ENCODE peak calls at places on chromosomes 11 and 22, in six cellular contexts. Y is HCT116, X is vagina, H is sigmoid colon, B is H1, I is suprapubic skin. J is an unnamed sample.

GRCh38 chr22:42364641-42365336 is 67.4 kb downstream of the NFAM1 start:
- DNase-seq in Y (no peak), X (no peak), H (peak), B (no peak), I (no peak), J (no peak)

GRCh38 chr11:19683141-19683805 is 29.4 kb upstream of the NAV2 start:
- DNase-seq in Y (no peak), X (no peak), H (peak), B (no peak), I (peak), J (no peak)

GRCh38 chr22:23408321-23408720 is 171.8 kb downstream of the IGLL1 start:
- DNase-seq in Y (no peak), X (no peak), H (no peak), B (no peak), I (no peak), J (no peak)

GRCh38 chr11:14413307-14414072 is 54.5 kb upstream of the RRAS2 start:
- DNase-seq in Y (no peak), X (no peak), H (peak), B (peak), I (peak), J (no peak)

GRCh38 chr22:45200230-45200629 is 36.5 kb downstream of the NUP50 start:
- DNase-seq in Y (no peak), X (peak), H (peak), B (no peak), I (no peak), J (no peak)

GRCh38 chr11:104146421-104146820 is 17.5 kb downstream of the PDGFD start:
- DNase-seq in Y (no peak), X (no peak), H (no peak), B (no peak), I (no peak), J (no peak)

GRCh38 chr11:71060358-71060757 is 192.0 kb downstream of the SHANK2 start:
- DNase-seq in Y (no peak), X (no peak), H (no peak), B (no peak), I (no peak), J (no peak)

GRCh38 chr11:114197799-114198500 is 98.2 kb upstream of the NNMT start:
- DNase-seq in Y (no peak), X (no peak), H (peak), B (no peak), I (no peak), J (peak)

GRCh38 chr11:13135385-13136271 is 126.5 kb downstream of the RASSF10 start:
- DNase-seq in Y (no peak), X (no peak), H (no peak), B (no peak), I (no peak), J (no peak)

GRCh38 chr11:105151936-105152554 is 12.5 kb upstream of the CARD18 start:
- DNase-seq in Y (no peak), X (no peak), H (no peak), B (no peak), I (no peak), J (no peak)

GRCh38 chr11:101914349-101914736 is 467 bp upstream of the CEP126 start:
- DNase-seq in Y (no peak), X (no peak), H (no peak), B (no peak), I (no peak), J (no peak)

GRCh38 chr11:14537134-14537599 is 17.0 kb upstream of the PSMA1 start:
- DNase-seq in Y (no peak), X (no peak), H (no peak), B (no peak), I (no peak), J (no peak)

GRCh38 chr11:109138200-109138599 is 283.8 kb upstream of the C11orf87 start:
- DNase-seq in Y (no peak), X (no peak), H (no peak), B (no peak), I (no peak), J (no peak)

GRCh38 chr11:95138448-95138847 is 48.8 kb downstream of the ENDOD1 start:
- DNase-seq in Y (no peak), X (no peak), H (no peak), B (no peak), I (no peak), J (no peak)

GRCh38 chr11:46390331-46391171 is 1.0 kb downstream of the CHRM4 start:
- DNase-seq in Y (no peak), X (no peak), H (peak), B (no peak), I (no peak), J (no peak)

GRCh38 chr11:34986883-34987525 is 70.6 kb downstream of the PDHX start:
- DNase-seq in Y (no peak), X (no peak), H (no peak), B (no peak), I (no peak), J (no peak)

GRCh38 chr22:28442951-28443876 is 236.4 kb downstream of the TTC28 start:
- DNase-seq in Y (no peak), X (no peak), H (peak), B (peak), I (no peak), J (peak)

GRCh38 chr11:69992943-69993694 is 85.0 kb upstream of the ANO1 start:
- DNase-seq in Y (no peak), X (no peak), H (no peak), B (no peak), I (no peak), J (peak)

GRCh38 chr11:93936416-93936815 is 84.7 kb upstream of the HEPHL1 start:
- DNase-seq in Y (no peak), X (no peak), H (no peak), B (no peak), I (no peak), J (no peak)

GRCh38 chr22:46029574-46030200 is 52.7 kb upstream of the WNT7B start:
- DNase-seq in Y (no peak), X (no peak), H (peak), B (no peak), I (peak), J (no peak)

GRCh38 chr22:30910358-30910757 is 58.2 kb downstream of the MORC2 start:
- DNase-seq in Y (no peak), X (no peak), H (peak), B (no peak), I (no peak), J (no peak)

GRCh38 chr11:106706355-106706754 is 311.9 kb downstream of the GUCY1A2 start:
- DNase-seq in Y (peak), X (no peak), H (no peak), B (no peak), I (no peak), J (no peak)

GRCh38 chr11:94786264-94787126 is 18.3 kb downstream of the AMOTL1 start:
- DNase-seq in Y (no peak), X (no peak), H (no peak), B (no peak), I (no peak), J (no peak)

GRCh38 chr22:49903322-49904039 is 14.8 kb downstream of the ALG12 start:
- DNase-seq in Y (no peak), X (no peak), H (peak), B (no peak), I (no peak), J (no peak)

DNA sequence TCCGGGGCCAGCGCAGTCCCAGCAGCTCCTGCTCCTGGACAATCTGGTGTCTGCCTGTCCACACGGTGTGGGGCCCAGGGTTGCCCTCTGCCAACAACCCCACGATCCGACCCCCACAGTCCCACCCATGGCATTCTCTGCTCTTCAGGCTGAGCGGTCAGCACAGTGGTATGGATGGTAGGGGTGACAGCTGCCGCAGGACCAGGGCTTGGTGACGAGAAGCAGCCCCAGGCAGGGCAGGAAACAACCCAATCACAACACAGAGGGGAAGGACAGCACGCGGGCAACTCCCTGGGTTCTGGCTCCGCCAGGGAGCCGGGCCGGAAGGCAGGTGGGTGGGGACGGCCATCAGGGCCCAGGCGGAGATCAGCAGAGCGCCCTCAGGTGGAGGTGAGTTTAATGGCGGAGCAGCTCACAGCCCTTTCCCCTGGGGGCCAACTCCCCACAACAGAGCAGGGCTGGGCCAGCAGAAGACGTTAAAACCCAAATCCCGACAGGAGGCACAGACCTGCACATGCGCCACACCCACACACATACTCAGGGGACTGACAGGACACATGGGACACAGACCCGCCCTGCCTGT is 5.3 kb upstream of the CHADL start:
- DNase-seq in Y (no peak), X (no peak), H (no peak), B (no peak), I (no peak), J (no peak)
- TF ChIP-seq POLR2AphosphoS5 in Y (no peak), X (no peak), H (no peak), B (no peak), I (no peak), J (no peak)

GRCh38 chr11:118028626-118029025 is 42.4 kb downstream of the IL10RA start:
- DNase-seq in Y (no peak), X (no peak), H (no peak), B (no peak), I (no peak), J (no peak)
- H3K4me3 ChIP-seq in Y (no peak), X (no peak), H (no peak), B (no peak), I (no peak), J (no peak)

GRCh38 chr11:65262775-65263174 is 1.0 kb downstream of the POLA2 start:
- DNase-seq in Y (no peak), X (no peak), H (peak), B (no peak), I (no peak), J (no peak)

GRCh38 chr11:65260756-65261590 is 789 bp upstream of the POLA2 start:
- DNase-seq in Y (no peak), X (no peak), H (peak), B (no peak), I (no peak), J (no peak)

GRCh38 chr11:65260302-65260701 is 1.5 kb upstream of the POLA2 start:
- DNase-seq in Y (no peak), X (no peak), H (peak), B (no peak), I (no peak), J (no peak)

GRCh38 chr11:65262381-65262680 is 569 bp downstream of the POLA2 start:
- DNase-seq in Y (no peak), X (no peak), H (no peak), B (no peak), I (no peak), J (peak)

DNA sequence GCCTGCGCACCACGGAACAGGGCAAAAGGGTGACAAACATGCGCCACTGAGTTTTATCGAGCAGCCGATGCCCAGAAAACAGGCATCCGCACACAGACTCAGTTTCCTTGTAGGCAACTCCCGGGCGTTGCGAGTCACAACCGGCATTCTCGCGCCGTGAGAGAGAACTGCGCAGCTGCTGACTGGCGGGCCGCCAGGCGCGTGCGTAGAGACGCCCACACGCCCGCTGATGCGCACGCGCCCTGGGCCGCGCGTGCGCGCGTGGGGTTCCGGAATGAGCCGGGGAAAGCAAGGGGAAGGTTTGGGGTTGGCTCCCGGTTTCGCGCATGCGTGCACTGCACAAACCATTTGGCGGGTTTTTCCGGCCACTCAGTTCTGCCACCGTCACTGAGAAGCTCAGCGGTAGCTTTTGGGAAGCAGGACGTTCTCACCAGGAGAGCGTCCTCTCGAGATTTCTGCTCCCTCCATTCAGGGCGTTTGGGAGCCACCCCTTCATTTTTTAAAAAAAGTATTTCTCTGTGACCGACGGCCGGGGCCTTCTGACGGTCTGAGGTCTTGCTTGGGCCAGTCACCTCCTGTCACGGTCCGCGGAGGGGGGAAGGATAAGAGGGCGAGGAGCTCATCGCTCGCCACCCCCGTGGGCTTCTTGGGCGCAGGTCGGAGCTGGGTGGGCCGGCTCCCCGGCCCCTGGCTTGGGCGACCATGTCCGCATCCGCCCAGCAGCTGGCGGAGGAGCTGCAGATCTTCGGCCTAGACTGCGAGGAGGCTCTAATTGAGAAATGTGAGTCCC is at the start of gene POLA2:
- DNase-seq in Y (peak), X (peak), H (peak), B (peak), I (peak), J (peak)
- TF ChIP-seq POLR2A in Y (peak), X (no peak), H (peak), B (no peak), I (peak), J (no peak)

GRCh38 chr22:29722587-29722986 is 2.8 kb downstream of the CABP7 start:
- DNase-seq in Y (no peak), X (no peak), H (no peak), B (no peak), I (no peak), J (no peak)
- TF ChIP-seq POLR2AphosphoS5 in Y (no peak), X (no peak), H (no peak), B (no peak), I (no peak), J (no peak)

DNA sequence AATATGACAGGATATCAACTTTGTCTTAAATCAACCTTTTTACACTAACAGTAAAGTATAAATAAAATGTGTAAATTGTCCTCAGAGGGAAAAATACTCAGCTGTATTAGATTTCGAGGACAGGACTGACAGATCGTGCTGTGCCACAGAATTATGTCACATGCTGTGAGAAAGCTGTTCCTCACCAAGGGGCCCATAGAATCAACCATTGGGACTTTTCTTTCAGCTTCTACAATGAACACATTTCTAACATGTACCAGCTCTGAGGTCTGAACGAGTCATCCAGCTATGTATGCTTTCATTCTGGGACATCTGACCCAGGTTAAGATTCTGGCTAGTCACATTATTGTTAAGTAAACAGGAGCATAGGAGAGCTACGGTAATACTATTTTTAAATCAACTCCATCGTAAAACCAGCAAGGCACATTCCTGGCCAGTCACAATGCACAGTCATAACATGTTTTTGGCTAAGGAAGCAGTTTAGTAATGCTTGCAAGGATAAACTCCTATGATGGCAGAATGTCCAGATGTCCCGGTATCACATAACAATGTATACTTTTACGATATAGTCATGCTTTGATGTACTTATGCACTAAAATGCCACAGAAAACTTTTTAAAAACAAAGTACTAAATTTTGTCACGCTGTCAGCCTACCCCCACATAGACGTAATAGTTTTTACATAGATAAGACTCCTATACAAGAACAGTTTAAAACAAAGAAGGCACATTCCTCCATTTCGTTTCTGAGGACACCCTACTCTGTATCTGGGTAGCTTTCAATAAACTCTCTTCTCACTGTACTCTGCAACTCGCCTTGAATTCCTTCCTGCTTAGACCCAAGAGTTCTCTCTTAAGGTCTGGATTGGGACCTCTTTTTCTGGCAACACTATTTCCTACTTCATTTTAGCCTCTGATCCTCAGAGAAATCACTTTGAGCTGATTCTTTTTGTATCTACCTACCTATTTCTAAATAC is 27.4 kb downstream of the ZNF214 start:
- DNase-seq in Y (no peak), X (no peak), H (no peak), B (no peak), I (no peak), J (no peak)
- H3K4me3 ChIP-seq in Y (no peak), X (peak), H (peak), B (no peak), I (no peak), J (no peak)

GRCh38 chr11:73398132-73398526 is 21.9 kb downstream of the RELT start:
- DNase-seq in Y (no peak), X (no peak), H (no peak), B (no peak), I (no peak), J (no peak)

GRCh38 chr11:73399159-73400090 is 23.2 kb downstream of the RELT start:
- DNase-seq in Y (no peak), X (no peak), H (peak), B (no peak), I (no peak), J (no peak)

GRCh38 chr11:73400293-73400692 is 24.1 kb downstream of the RELT start:
- DNase-seq in Y (no peak), X (no peak), H (no peak), B (no peak), I (no peak), J (no peak)

GRCh38 chr11:73397468-73398131 is 21.4 kb downstream of the RELT start:
- DNase-seq in Y (no peak), X (no peak), H (peak), B (no peak), I (no peak), J (no peak)

DNA sequence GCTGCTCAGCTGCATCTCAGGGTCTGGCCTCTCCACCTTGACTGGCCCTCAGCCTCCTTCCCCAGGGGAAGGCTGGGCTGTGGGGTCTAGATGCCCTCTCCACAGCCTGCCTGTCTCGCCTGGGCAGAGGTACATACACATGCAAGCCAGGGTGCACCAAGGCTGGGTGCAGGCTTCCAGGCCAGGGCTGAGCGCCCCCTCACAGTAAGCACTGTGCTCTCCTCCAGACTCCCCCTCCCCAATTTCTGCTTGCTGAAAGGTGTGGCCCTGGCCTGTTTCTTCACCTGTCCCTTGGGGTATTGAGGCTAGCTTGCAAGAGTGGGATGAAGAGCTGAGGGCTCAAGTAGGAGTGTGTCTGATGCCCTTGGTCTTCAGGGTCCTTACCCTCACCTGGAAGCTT is 22.5 kb downstream of the RELT start:
- DNase-seq in Y (no peak), X (no peak), H (no peak), B (no peak), I (peak), J (no peak)
- TF ChIP-seq POLR2A in Y (no peak), X (no peak), H (no peak), B (no peak), I (no peak), J (no peak)

GRCh38 chr22:35354068-35354467 is 26.8 kb upstream of the HMOX1 start:
- DNase-seq in Y (no peak), X (no peak), H (no peak), B (no peak), I (no peak), J (no peak)

GRCh38 chr22:35350539-35351503 is 30.1 kb upstream of the HMOX1 start:
- DNase-seq in Y (peak), X (no peak), H (peak), B (peak), I (peak), J (peak)

GRCh38 chr22:35349704-35350538 is 31.0 kb upstream of the HMOX1 start:
- DNase-seq in Y (no peak), X (no peak), H (no peak), B (no peak), I (no peak), J (no peak)

GRCh38 chr22:35353318-35353717 is 27.6 kb upstream of the HMOX1 start:
- DNase-seq in Y (no peak), X (no peak), H (no peak), B (no peak), I (no peak), J (no peak)

GRCh38 chr22:35352214-35353111 is 28.4 kb upstream of the HMOX1 start:
- DNase-seq in Y (no peak), X (no peak), H (peak), B (no peak), I (peak), J (peak)
- TF ChIP-seq POLR2AphosphoS5 in Y (no peak), X (peak), H (peak), B (no peak), I (no peak), J (peak)

GRCh38 chr11:125062196-125062930 is 742 bp upstream of the SLC37A2 start:
- DNase-seq in Y (no peak), X (no peak), H (no peak), B (no peak), I (no peak), J (peak)
- H3K4me3 ChIP-seq in Y (peak), X (peak), H (peak), B (peak), I (peak), J (peak)

GRCh38 chr11:118277312-118277711 is 13.2 kb upstream of the MPZL2 start:
- DNase-seq in Y (peak), X (no peak), H (no peak), B (no peak), I (no peak), J (peak)
- TF ChIP-seq POLR2A in Y (no peak), X (no peak), H (no peak), B (no peak), I (no peak), J (no peak)

J was measured in stomach.